ENCODE peak calls at places on chromosomes 7 and 10, in four cellular contexts. S is K562, D is IMR-90, Y is A549. J is an unnamed sample.

GRCh38 chr7:45176091-45176490 is 18.5 kb downstream of the RAMP3 start:
- DNase-seq in S (no peak), D (no peak), Y (no peak), J (no peak)

GRCh38 chr10:72308320-72308987 is 34.7 kb downstream of the DDIT4 start:
- DNase-seq in S (peak), D (peak), Y (no peak), J (peak)

GRCh38 chr7:27204851-27205322 is 5.0 kb upstream of the HOXA13 start:
- DNase-seq in S (no peak), D (no peak), Y (no peak), J (no peak)

GRCh38 chr10:10589540-10589939 is 428.1 kb upstream of the CELF2 start:
- DNase-seq in S (no peak), D (peak), Y (no peak), J (no peak)

GRCh38 chr7:80790877-80791276 is 128.0 kb downstream of the SEMA3C start:
- DNase-seq in S (no peak), D (no peak), Y (no peak), J (peak)

GRCh38 chr10:48656928-48657327 is 27.7 kb upstream of the WDFY4 start:
- DNase-seq in S (no peak), D (no peak), Y (no peak), J (no peak)

GRCh38 chr10:129761166-129761565 is 202.9 kb downstream of the EBF3 start:
- DNase-seq in S (no peak), D (no peak), Y (no peak), J (no peak)

GRCh38 chr10:127694580-127695193 is 42.3 kb upstream of the FOXI2 start:
- DNase-seq in S (peak), D (no peak), Y (peak), J (peak)

GRCh38 chr7:130397056-130397455 is 16.8 kb downstream of the CPA1 start:
- DNase-seq in S (no peak), D (no peak), Y (no peak), J (no peak)

GRCh38 chr10:32459072-32459703 is 13.2 kb downstream of the CCDC7 start:
- DNase-seq in S (no peak), D (no peak), Y (no peak), J (no peak)

GRCh38 chr10:101090597-101090996 is 28.8 kb downstream of the KAZALD1 start:
- DNase-seq in S (no peak), D (no peak), Y (no peak), J (no peak)

GRCh38 chr7:87833130-87833529 is 43.0 kb downstream of the SLC25A40 start:
- DNase-seq in S (no peak), D (peak), Y (no peak), J (no peak)
- TF ChIP-seq SMC3 in S (no peak), D (no peak), Y (no peak), J (no peak)

GRCh38 chr10:22742678-22743077 is 28.3 kb upstream of the PIP4K2A start:
- DNase-seq in S (no peak), D (no peak), Y (no peak), J (no peak)
- TF ChIP-seq SMC3 in S (no peak), D (no peak), Y (no peak), J (no peak)

DNA sequence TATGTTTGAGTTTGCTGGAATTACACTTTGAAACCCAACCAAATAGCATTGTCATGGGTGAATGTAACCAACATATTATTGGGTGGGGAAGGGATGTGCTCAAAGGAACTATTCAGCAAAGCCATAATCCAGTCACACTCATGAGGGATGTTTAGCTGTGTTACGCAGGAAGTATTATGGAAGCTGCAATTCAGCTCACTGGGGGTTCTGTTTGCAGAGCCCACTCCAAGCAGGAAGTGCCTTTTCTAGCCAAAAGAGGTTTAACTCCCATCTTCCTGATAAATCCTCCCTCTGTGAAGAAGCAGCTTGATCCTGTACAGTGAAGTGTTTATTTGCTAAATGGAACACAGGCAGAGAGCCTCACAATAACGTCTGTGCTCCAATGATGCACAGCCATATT is 172.5 kb downstream of the GLI3 start:
- DNase-seq in S (no peak), D (no peak), Y (no peak), J (no peak)
- TF ChIP-seq SMC3 in S (no peak), D (no peak), Y (no peak), J (no peak)

GRCh38 chr7:78141533-78142281 is 343.1 kb downstream of the PHTF2 start:
- DNase-seq in S (no peak), D (peak), Y (no peak), J (no peak)

GRCh38 chr7:78134748-78135147 is 336.2 kb downstream of the PHTF2 start:
- DNase-seq in S (no peak), D (no peak), Y (no peak), J (no peak)

GRCh38 chr7:78140109-78140508 is 341.5 kb downstream of the PHTF2 start:
- DNase-seq in S (no peak), D (no peak), Y (no peak), J (no peak)

GRCh38 chr7:78143661-78144060 is 345.1 kb downstream of the PHTF2 start:
- DNase-seq in S (no peak), D (no peak), Y (no peak), J (no peak)

GRCh38 chr7:78139335-78139734 is 340.8 kb downstream of the PHTF2 start:
- DNase-seq in S (no peak), D (peak), Y (no peak), J (peak)
- TF ChIP-seq SMC3 in S (no peak), D (no peak), Y (no peak), J (peak)